ENCODE peak calls at places on chromosomes 7 and 10, in seven cellular contexts. L, V, R, A, F, D and N are unnamed samples.

GRCh38 chr10:91051834-91052233 is 130.9 kb upstream of the ANKRD1 start:
- DNase-seq in A (no peak), V (no peak), D (no peak), R (no peak), F (no peak), L (peak; percentile 87), N (no peak)

GRCh38 chr7:100401811-100402210 is 26.7 kb downstream of the ZCWPW1 start:
- DNase-seq in A (no peak), F (no peak), V (no peak), R (no peak), D (no peak), L (no peak), N (no peak)

GRCh38 chr10:49005270-49005669 is 65.6 kb upstream of the LRRC18 start:
- DNase-seq in R (no peak), D (no peak), A (no peak), V (no peak), L (no peak), F (no peak), N (no peak)

GRCh38 chr7:22587322-22587721 is 87.3 kb upstream of the STEAP1B start:
- DNase-seq in A (no peak), F (no peak), L (no peak), R (no peak), D (no peak), V (no peak), N (no peak)

GRCh38 chr10:99285846-99286245 is 43.3 kb upstream of the CNNM1 start:
- DNase-seq in A (no peak), F (no peak), L (no peak), V (no peak), D (no peak), R (peak; percentile 14), N (no peak)

GRCh38 chr7:157401567-157402387 is 65.0 kb downstream of the DNAJB6 start:
- DNase-seq in L (no peak), R (no peak), V (peak; percentile 48), D (no peak), A (no peak), F (no peak), N (no peak)

GRCh38 chr10:3811331-3811870 is 26.4 kb upstream of the KLF6 start:
- DNase-seq in R (peak; percentile 98), D (no peak), V (no peak), A (peak; percentile 63), F (no peak), L (peak; percentile 67), N (no peak)

GRCh38 chr10:14389981-14390590 is 59.4 kb upstream of the FRMD4A start:
- DNase-seq in R (peak; percentile 26), A (no peak), D (no peak), F (no peak), V (no peak), L (no peak), N (no peak)

GRCh38 chr10:131093795-131094366 is 217.6 kb downstream of the TCERG1L start:
- DNase-seq in R (no peak), D (no peak), A (no peak), V (no peak), F (no peak), L (no peak), N (no peak)

GRCh38 chr7:15580604-15581351 is 19.0 kb upstream of the AGMO start:
- DNase-seq in A (no peak), L (no peak), V (no peak), F (no peak), D (no peak), R (no peak), N (no peak)
- H3K27ac ChIP-seq in A (no peak overlapping the region), L (no peak overlapping the region), V (no peak overlapping the region), F (no peak overlapping the region), D (no peak overlapping the region), R (no peak overlapping the region), N (no peak overlapping the region)

DNA sequence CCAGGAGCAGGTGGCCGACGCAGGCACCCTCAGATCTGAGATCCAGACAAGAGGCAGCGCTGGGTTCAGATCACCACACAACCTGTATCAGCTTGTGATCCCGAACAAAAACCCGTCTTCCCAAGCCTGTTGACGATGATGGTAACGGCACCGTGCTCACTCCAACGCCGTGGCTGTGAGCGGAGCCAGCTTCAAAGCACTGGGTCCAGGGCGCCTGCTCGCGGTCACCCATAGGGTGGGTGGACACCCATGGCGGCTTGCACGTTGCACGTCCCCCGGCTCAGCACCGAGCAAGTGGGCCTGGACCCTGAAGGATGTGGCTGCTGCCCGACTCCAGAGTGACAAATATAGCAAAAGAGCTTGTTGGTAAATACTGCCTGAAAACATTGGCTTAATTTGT is 40.9 kb downstream of the FOXK1 start:
- DNase-seq in L (no peak), A (no peak), D (no peak), F (no peak), V (no peak), R (no peak), N (no peak)
- H3K27ac ChIP-seq in L (peak overlapping the region; percentile 97), A (no peak overlapping the region), D (no peak overlapping the region), F (no peak overlapping the region), V (no peak overlapping the region), R (no peak overlapping the region), N (no peak overlapping the region)

GRCh38 chr10:123584419-123584775 is 81.8 kb upstream of the GPR26 start:
- DNase-seq in V (no peak), D (no peak), F (no peak), L (no peak), A (no peak), R (no peak), N (no peak)
- H3K27ac ChIP-seq in V (no peak overlapping the region), D (no peak overlapping the region), F (no peak overlapping the region), L (no peak overlapping the region), A (no peak overlapping the region), R (no peak overlapping the region), N (no peak overlapping the region)

DNA sequence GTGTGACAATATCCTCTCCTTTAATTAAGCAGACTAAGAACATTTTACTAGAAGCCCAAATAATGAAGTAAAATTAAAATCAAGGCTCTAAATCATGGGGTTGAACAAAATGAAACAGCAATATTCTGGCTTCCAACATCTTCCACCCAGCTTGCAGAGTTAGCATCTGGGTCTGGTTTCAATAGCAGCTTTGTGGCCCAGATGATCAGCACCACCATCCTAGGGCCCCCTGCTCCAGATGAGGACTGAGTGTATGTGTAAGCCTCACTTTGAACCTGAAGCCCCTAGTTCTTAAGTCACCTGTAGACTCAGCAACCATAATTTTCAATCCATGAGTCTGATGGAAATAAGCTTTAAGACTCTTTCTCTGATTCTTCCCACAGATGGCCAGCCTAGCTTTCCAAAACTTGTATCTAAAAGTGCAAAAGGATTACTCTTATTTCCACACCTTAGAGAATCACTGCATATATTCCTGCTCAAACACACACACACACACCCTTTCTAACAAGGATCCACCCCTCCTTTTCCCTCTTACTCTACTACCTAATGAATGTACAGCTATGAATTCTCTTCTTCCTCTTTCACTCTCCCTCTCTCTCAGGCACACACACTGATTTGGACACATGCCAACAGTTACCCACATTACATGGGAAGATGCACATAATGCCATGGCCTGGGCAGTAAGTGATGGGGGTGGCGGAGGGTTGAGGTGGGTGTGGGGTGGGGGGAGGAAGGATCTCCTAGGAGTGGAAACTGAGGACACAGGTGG is 3.5 kb downstream of the DENND11 start:
- DNase-seq in V (no peak), L (no peak), R (no peak), A (no peak), F (no peak), D (no peak), N (no peak)
- H3K27ac ChIP-seq in V (no peak overlapping the region), L (no peak overlapping the region), R (no peak overlapping the region), A (no peak overlapping the region), F (no peak overlapping the region), D (no peak overlapping the region), N (no peak overlapping the region)

DNA sequence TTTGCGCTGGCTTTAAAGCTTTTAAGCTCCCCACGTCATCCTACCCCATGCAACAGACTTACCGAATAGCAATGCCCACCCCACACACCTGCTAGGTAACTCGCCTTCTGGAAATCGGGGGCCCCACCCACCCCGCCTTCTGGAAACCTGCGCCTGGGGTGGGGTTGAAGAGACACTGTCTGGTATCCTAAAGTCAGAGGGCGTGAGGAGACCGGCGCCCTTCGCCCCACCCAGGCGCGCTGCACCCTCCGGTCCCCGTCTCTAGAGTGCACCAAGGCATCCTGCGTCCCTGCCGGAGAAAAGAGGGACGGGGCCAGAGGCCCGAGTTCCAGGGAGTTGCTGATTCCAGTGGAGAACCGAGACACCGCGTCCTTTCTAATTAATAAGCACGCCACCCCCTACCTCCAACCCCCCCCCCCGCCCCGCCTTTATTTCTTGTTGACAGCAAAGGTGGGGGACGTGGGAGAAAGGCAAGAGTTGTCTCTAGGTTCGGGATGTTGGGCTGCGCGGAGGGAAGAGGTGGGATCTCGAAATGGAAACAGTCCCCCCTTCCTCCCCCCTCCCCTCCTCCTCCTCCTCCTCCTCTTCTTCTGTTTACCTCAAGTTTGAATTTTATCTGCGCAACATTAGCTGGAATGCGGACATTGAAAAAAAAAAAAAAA is 220.9 kb upstream of the MKLN1 start:
- DNase-seq in F (peak; percentile 60), D (peak; percentile 58), R (no peak), V (peak; percentile 65), A (peak; percentile 48), L (peak; percentile 70), N (no peak)
- H3K27ac ChIP-seq in F (peak overlapping the region; percentile 98), D (peak overlapping the region; percentile 97), R (peak overlapping the region; percentile 76), V (peak overlapping the region; percentile 100), A (peak overlapping the region; percentile 68), L (peak overlapping the region; percentile 100), N (peak overlapping the region; percentile 79)

GRCh38 chr7:135236727-135237126 is 3.1 kb downstream of the STRA8 start:
- DNase-seq in L (no peak), F (no peak), R (no peak), D (no peak), V (no peak), A (no peak), N (no peak)
- H3K27ac ChIP-seq in L (no peak overlapping the region), F (no peak overlapping the region), R (no peak overlapping the region), D (no peak overlapping the region), V (no peak overlapping the region), A (no peak overlapping the region), N (no peak overlapping the region)

GRCh38 chr10:121959671-121960070 is 15.3 kb downstream of the NSMCE4A start:
- DNase-seq in L (no peak), V (no peak), D (no peak), R (no peak), F (no peak), A (no peak), N (no peak)
- H3K27ac ChIP-seq in L (no peak overlapping the region), V (no peak overlapping the region), D (no peak overlapping the region), R (no peak overlapping the region), F (no peak overlapping the region), A (no peak overlapping the region), N (no peak overlapping the region)

DNA sequence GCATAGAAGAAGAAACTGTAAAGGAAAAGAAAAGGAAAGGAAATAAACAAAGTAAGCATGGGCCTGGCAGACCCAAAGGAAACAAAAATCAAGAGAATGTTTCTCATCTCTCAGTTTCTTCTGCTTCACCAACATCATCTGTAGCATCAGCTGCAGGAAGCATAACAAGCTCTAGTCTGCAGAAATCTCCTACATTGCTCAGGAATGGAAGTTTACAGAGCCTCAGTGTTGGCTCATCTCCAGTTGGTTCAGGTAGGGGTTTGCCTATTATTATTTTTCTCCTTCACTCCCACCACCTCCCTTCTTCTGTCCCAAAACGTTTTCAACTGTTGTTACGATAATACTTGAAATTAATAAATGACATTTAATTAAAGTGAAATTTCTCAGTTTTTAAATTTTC is 139.6 kb downstream of the MLLT10 start:
- DNase-seq in D (no peak), V (no peak), L (no peak), A (no peak), R (no peak), F (no peak), N (no peak)
- H3K27ac ChIP-seq in D (no peak overlapping the region), V (no peak overlapping the region), L (no peak overlapping the region), A (no peak overlapping the region), R (no peak overlapping the region), F (no peak overlapping the region), N (no peak overlapping the region)

GRCh38 chr7:151382079-151382885 is 27.6 kb downstream of the WDR86 start:
- DNase-seq in F (no peak), R (no peak), L (no peak), D (peak; percentile 57), A (no peak), V (no peak), N (no peak)
- H3K27ac ChIP-seq in F (no peak overlapping the region), R (no peak overlapping the region), L (no peak overlapping the region), D (peak overlapping the region; percentile 67), A (no peak overlapping the region), V (no peak overlapping the region), N (no peak overlapping the region)